ENCODE peak calls at places on chromosomes 3 and 15, in five cellular contexts. M is SK-N-SH, A is fibroblast of lung, F is mammary epithelial cell, W is testis. G is an unnamed sample.

GRCh38 chr3:126468028-126468891 is 7.4 kb downstream of the ZXDC start:
- DNase-seq in M (no peak), A (no peak), F (no peak), W (no peak), G (no peak)

GRCh38 chr3:195209836-195210551 is 61.0 kb downstream of the XXYLT1 start:
- DNase-seq in M (peak; percentile 84), A (peak; percentile 62), F (no peak), W (peak; percentile 43), G (peak; percentile 47)

GRCh38 chr15:71683401-71684274 is 126.7 kb upstream of the NR2E3 start:
- DNase-seq in M (no peak), A (no peak), F (no peak), W (no peak), G (peak; percentile 45)

GRCh38 chr15:92277776-92278175 is 115.9 kb upstream of the ST8SIA2 start:
- DNase-seq in M (peak; percentile 50), A (no peak), F (peak; percentile 37), W (peak; percentile 32), G (no peak)

GRCh38 chr3:23304424-23304823 is 101.3 kb downstream of the UBE2E2 start:
- DNase-seq in M (no peak), A (peak; percentile 24), F (no peak), W (no peak), G (peak; percentile 37)

GRCh38 chr15:45110256-45110820 is 3.6 kb downstream of the DUOX2 start:
- DNase-seq in M (peak; percentile 42), A (no peak), F (no peak), W (no peak), G (no peak)

GRCh38 chr15:35439291-35439690 is 106.7 kb downstream of the DPH6 start:
- DNase-seq in M (no peak), A (peak; percentile 96), F (no peak), W (no peak), G (peak; percentile 97)

GRCh38 chr3:157204431-157204830 is 44.5 kb upstream of the CCNL1 start:
- DNase-seq in M (no peak), A (peak; percentile 82), F (peak; percentile 5), W (no peak), G (peak; percentile 85)

GRCh38 chr3:194986208-194987043 is 284.5 kb downstream of the XXYLT1 start:
- DNase-seq in M (no peak), A (no peak), F (peak; percentile 93), W (no peak), G (peak; percentile 17)

GRCh38 chr3:12954891-12955650 is 113.7 kb upstream of the RPL32 start:
- DNase-seq in M (peak; percentile 88), A (peak; percentile 36), F (peak; percentile 12), W (peak; percentile 54), G (peak; percentile 34)

GRCh38 chr3:157111578-157111977 is 48.4 kb downstream of the CCNL1 start:
- DNase-seq in M (no peak), A (peak; percentile 58), F (no peak), W (no peak), G (no peak)

GRCh38 chr3:126938520-126939346 is 44.2 kb upstream of the PLXNA1 start:
- DNase-seq in M (no peak), A (no peak), F (no peak), W (no peak), G (peak; percentile 7)

GRCh38 chr15:40080847-40081246 is 27.8 kb downstream of the BMF start:
- DNase-seq in M (no peak), A (no peak), F (no peak), W (no peak), G (no peak)

GRCh38 chr3:109918740-109919139 is 581.4 kb upstream of the DPPA4 start:
- DNase-seq in M (no peak), A (no peak), F (no peak), W (no peak), G (no peak)

GRCh38 chr3:28916713-28917499 is 364.0 kb upstream of the RBMS3 start:
- DNase-seq in M (peak; percentile 60), A (peak; percentile 89), F (peak; percentile 52), W (peak; percentile 64), G (peak; percentile 88)

GRCh38 chr15:88126695-88127476 is 129.7 kb downstream of the NTRK3 start:
- DNase-seq in M (no peak), A (no peak), F (no peak), W (no peak), G (peak; percentile 47)

GRCh38 chr15:32936283-32936918 is 218.6 kb downstream of the GREM1 start:
- DNase-seq in M (no peak), A (peak; percentile 79), F (peak; percentile 11), W (no peak), G (peak; percentile 92)

GRCh38 chr15:43190178-43190577 is 5.0 kb downstream of the CCNDBP1 start:
- DNase-seq in M (no peak), A (no peak), F (no peak), W (peak; percentile 25), G (peak; percentile 60)

GRCh38 chr15:23039917-23040281 is 530 bp upstream of the TUBGCP5 start:
- DNase-seq in M (no peak), A (no peak), F (no peak), W (no peak), G (no peak)

GRCh38 chr3:51163051-51163450 is 222.0 kb upstream of the MANF start:
- DNase-seq in M (no peak), A (no peak), F (peak; percentile 1), W (no peak), G (no peak)

GRCh38 chr3:135991621-135992020 is 26.1 kb downstream of the PPP2R3A start:
- DNase-seq in M (no peak), A (no peak), F (no peak), W (no peak), G (no peak)

GRCh38 chr3:121736112-121736511 is 13.4 kb downstream of the GOLGB1 start:
- DNase-seq in M (no peak), A (no peak), F (peak; percentile 24), W (no peak), G (peak; percentile 16)

GRCh38 chr3:115401298-115401697 is 222.0 kb upstream of the GAP43 start:
- DNase-seq in M (no peak), A (peak; percentile 90), F (peak; percentile 40), W (peak; percentile 25), G (peak; percentile 95)

GRCh38 chr3:186472466-186473008 is 71.6 kb downstream of the CRYGS start:
- DNase-seq in M (no peak), A (no peak), F (no peak), W (no peak), G (no peak)

GRCh38 chr3:3893590-3893989 is 94.4 kb downstream of the LRRN1 start:
- DNase-seq in M (no peak), A (no peak), F (no peak), W (no peak), G (no peak)

GRCh38 chr3:101154386-101154785 is 161.2 kb upstream of the ABI3BP start:
- DNase-seq in M (no peak), A (no peak), F (no peak), W (no peak), G (no peak)

GRCh38 chr3:183038221-183038620 is 57.9 kb upstream of the DCUN1D1 start:
- DNase-seq in M (no peak), A (no peak), F (no peak), W (no peak), G (no peak)

GRCh38 chr3:150097588-150097890 is 126.8 kb upstream of the PFN2 start:
- DNase-seq in M (no peak), A (peak; percentile 50), F (peak; percentile 70), W (no peak), G (peak; percentile 57)

GRCh38 chr3:43161684-43162512 is 56.0 kb upstream of the POMGNT2 start:
- DNase-seq in M (peak; percentile 47), A (peak; percentile 89), F (no peak), W (no peak), G (peak; percentile 69)
- TF ChIP-seq CTCF in M (peak; percentile 46), A (peak; percentile 46), F (peak; percentile 11), W (no peak), G (peak; percentile 32)

GRCh38 chr3:78912217-78912616 is 855.6 kb downstream of the ROBO1 start:
- DNase-seq in M (peak; percentile 4), A (no peak), F (no peak), W (no peak), G (no peak)

GRCh38 chr3:78908236-78908635 is 859.6 kb downstream of the ROBO1 start:
- DNase-seq in M (no peak), A (peak; percentile 73), F (no peak), W (no peak), G (no peak)

GRCh38 chr3:78913711-78914110 is 854.1 kb downstream of the ROBO1 start:
- DNase-seq in M (no peak), A (no peak), F (no peak), W (no peak), G (no peak)

GRCh38 chr3:78912687-78913086 is 855.1 kb downstream of the ROBO1 start:
- DNase-seq in M (no peak), A (peak; percentile 15), F (no peak), W (no peak), G (no peak)

GRCh38 chr3:78911394-78911793 is 856.4 kb downstream of the ROBO1 start:
- DNase-seq in M (no peak), A (no peak), F (no peak), W (no peak), G (no peak)
- H3K4me3 ChIP-seq in M (no peak overlapping the region), A (no peak overlapping the region), F (no peak overlapping the region), W (no peak overlapping the region), G (no peak overlapping the region)

GRCh38 chr3:184371570-184372018 is 6.4 kb downstream of the THPO start:
- DNase-seq in M (peak; percentile 85), A (peak; percentile 89), F (peak; percentile 73), W (peak; percentile 84), G (peak; percentile 90)
- TF ChIP-seq CTCF in M (peak; percentile 92), A (peak; percentile 99), F (peak; percentile 98), W (peak; percentile 89), G (peak; percentile 100)

GRCh38 chr3:64214002-64214696 is 11.1 kb downstream of the PRICKLE2 start:
- DNase-seq in M (peak; percentile 16), A (peak; percentile 99), F (peak; percentile 67), W (peak; percentile 44), G (peak; percentile 99)
- H3K4me3 ChIP-seq in M (peak overlapping the region; percentile 11), A (peak overlapping the region; percentile 44), F (peak overlapping the region; percentile 28), W (no peak overlapping the region), G (peak overlapping the region; percentile 60)

GRCh38 chr3:55481918-55482495 is 5.1 kb downstream of the WNT5A start:
- DNase-seq in M (no peak), A (peak; percentile 39), F (no peak), W (peak; percentile 27), G (no peak)
- TF ChIP-seq CTCF in M (no peak), A (peak; percentile 2), F (no peak), W (no peak), G (peak; percentile 26)

DNA sequence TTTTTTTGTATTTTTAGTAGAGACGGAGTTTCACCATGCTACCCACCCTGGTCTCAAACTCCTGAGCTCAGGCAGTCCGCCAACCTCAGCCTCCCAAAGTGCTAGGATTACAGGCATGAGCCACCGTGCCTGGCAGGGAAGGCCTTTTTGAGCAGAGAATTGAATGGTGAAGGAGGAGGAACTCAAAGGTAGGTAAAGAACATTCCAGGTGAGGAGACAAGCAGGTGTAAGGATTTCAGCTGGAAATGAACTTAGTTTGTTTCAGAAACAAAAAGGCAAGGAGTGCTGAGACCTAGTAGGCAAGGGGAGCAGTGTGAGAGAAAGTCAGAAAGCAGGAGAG is 2.5 kb downstream of the TICRR start:
- DNase-seq in M (no peak), A (no peak), F (no peak), W (no peak), G (no peak)
- H3K4me3 ChIP-seq in M (peak overlapping the region; percentile 27), A (peak overlapping the region; percentile 18), F (peak overlapping the region; percentile 3), W (no peak overlapping the region), G (peak overlapping the region; percentile 6)

G was measured in fibroblast of the aortic adventitia.